ENCODE peak calls at places on chromosome 14, in four cellular contexts. Q is tibial artery, C is adrenal gland, E is psoas muscle. I is an unnamed sample.

GRCh38 chr14:20427231-20428009 is 8.5 kb downstream of the KLHL33 start:
- DNase-seq in Q (no peak), C (no peak), E (no peak), I (no peak)

GRCh38 chr14:70416322-70416716 is 571 bp downstream of the SYNJ2BP start:
- DNase-seq in Q (no peak), C (no peak), E (no peak), I (no peak)

GRCh38 chr14:101119830-101120571 is 216.5 kb upstream of the RTL1 start:
- DNase-seq in Q (peak; percentile 51), C (no peak), E (peak; percentile 65), I (no peak)

GRCh38 chr14:81519200-81519998 is 14.3 kb downstream of the SEL1L start:
- DNase-seq in Q (no peak), C (no peak), E (no peak), I (no peak)

GRCh38 chr14:64656986-64657385 is 47.2 kb upstream of the PLEKHG3 start:
- DNase-seq in Q (no peak), C (no peak), E (peak; percentile 59), I (peak; percentile 39)

GRCh38 chr14:24332094-24332983 is 2.5 kb downstream of the ADCY4 start:
- DNase-seq in Q (peak; percentile 82), C (peak; percentile 79), E (peak; percentile 75), I (peak; percentile 43)

GRCh38 chr14:99055816-99056215 is 216.2 kb downstream of the BCL11B start:
- DNase-seq in Q (no peak), C (no peak), E (no peak), I (no peak)

GRCh38 chr14:100827751-100828447 is 2.0 kb downstream of the MEG3 start:
- DNase-seq in Q (no peak), C (peak; percentile 80), E (no peak), I (no peak)

GRCh38 chr14:101361044-101361443 is 200.3 kb upstream of the DIO3 start:
- DNase-seq in Q (no peak), C (no peak), E (peak; percentile 61), I (no peak)

GRCh38 chr14:36504805-36505192 is 15.2 kb downstream of the NKX2-1 start:
- DNase-seq in Q (no peak), C (no peak), E (no peak), I (no peak)

GRCh38 chr14:20413785-20414117 is 450 bp upstream of the TEP1 start:
- DNase-seq in Q (no peak), C (no peak), E (no peak), I (no peak)

GRCh38 chr14:21923820-21924219 is 250.2 kb upstream of the OR4E1 start:
- DNase-seq in Q (no peak), C (no peak), E (no peak), I (no peak)

GRCh38 chr14:45112886-45113772 is 21.2 kb downstream of the FKBP3 start:
- DNase-seq in Q (no peak), C (no peak), E (no peak), I (no peak)

GRCh38 chr14:49980027-49980426 is 87.1 kb downstream of the ARF6 start:
- DNase-seq in Q (no peak), C (no peak), E (no peak), I (no peak)

GRCh38 chr14:99505089-99505488 is 23.9 kb downstream of the CCNK start:
- DNase-seq in Q (no peak), C (no peak), E (no peak), I (no peak)

GRCh38 chr14:55516776-55517175 is 63.2 kb upstream of the KTN1 start:
- DNase-seq in Q (no peak), C (no peak), E (no peak), I (no peak)

GRCh38 chr14:101704140-101704539 is 57.4 kb upstream of the PPP2R5C start:
- DNase-seq in Q (no peak), C (no peak), E (no peak), I (no peak)

GRCh38 chr14:102590667-102591099 is 1.8 kb upstream of the RCOR1 start:
- DNase-seq in Q (peak; percentile 70), C (peak; percentile 42), E (peak; percentile 68), I (peak; percentile 43)

GRCh38 chr14:30385925-30386324 is 173.0 kb upstream of the G2E3 start:
- DNase-seq in Q (no peak), C (no peak), E (no peak), I (no peak)

GRCh38 chr14:55339770-55340169 is 68.5 kb downstream of the FBXO34 start:
- DNase-seq in Q (no peak), C (no peak), E (no peak), I (no peak)

GRCh38 chr14:53814371-53814770 is 142.3 kb downstream of the BMP4 start:
- DNase-seq in Q (no peak), C (no peak), E (no peak), I (no peak)

GRCh38 chr14:50001999-50002925 is 109.4 kb downstream of the ARF6 start:
- DNase-seq in Q (no peak), C (no peak), E (peak; percentile 58), I (peak; percentile 47)

GRCh38 chr14:79204591-79204990 is 1006.7 kb downstream of the DIO2 start:
- DNase-seq in Q (no peak), C (no peak), E (no peak), I (no peak)

GRCh38 chr14:24483604-24484252 is 24.3 kb downstream of the CMA1 start:
- DNase-seq in Q (no peak), C (no peak), E (no peak), I (no peak)

GRCh38 chr14:23695220-23695999 is 59.2 kb downstream of the DHRS2 start:
- DNase-seq in Q (no peak), C (peak; percentile 15), E (no peak), I (no peak)

GRCh38 chr14:69580009-69580577 is 5.4 kb upstream of the CCDC177 start:
- DNase-seq in Q (no peak), C (peak; percentile 77), E (no peak), I (no peak)

GRCh38 chr14:68282479-68283377 is 463.1 kb downstream of the RAD51B start:
- DNase-seq in Q (no peak), C (no peak), E (no peak), I (no peak)

GRCh38 chr14:68284834-68285233 is 465.3 kb downstream of the RAD51B start:
- DNase-seq in Q (no peak), C (no peak), E (no peak), I (no peak)

GRCh38 chr14:68283378-68284123 is 464.0 kb downstream of the RAD51B start:
- DNase-seq in Q (no peak), C (no peak), E (peak; percentile 62), I (peak; percentile 29)

GRCh38 chr14:68285421-68286179 is 466.0 kb downstream of the RAD51B start:
- DNase-seq in Q (no peak), C (no peak), E (no peak), I (no peak)

DNA sequence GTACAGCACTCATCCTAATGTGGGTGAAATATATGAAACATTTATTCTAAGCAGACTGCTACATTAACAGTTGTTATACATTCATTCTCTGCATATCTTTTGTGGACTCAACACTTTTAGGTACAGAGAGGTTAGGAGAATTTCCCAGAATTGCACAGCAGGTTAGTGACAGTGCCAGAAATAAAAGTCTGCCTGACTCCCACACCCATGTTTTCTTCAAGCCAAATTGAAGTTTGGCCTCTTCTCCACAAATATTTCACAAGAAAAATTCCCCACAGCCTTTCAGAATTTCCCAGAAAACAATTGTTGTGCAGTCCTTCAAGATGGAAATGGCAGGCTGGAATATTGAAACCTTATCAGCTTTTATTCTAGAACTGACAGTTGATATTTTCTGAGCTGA is 464.8 kb downstream of the RAD51B start:
- DNase-seq in Q (no peak), C (no peak), E (no peak), I (no peak)
- H3K27ac ChIP-seq in Q (peak overlapping the region; percentile 45), C (no peak overlapping the region), E (peak overlapping the region; percentile 36), I (peak overlapping the region; percentile 12)

DNA sequence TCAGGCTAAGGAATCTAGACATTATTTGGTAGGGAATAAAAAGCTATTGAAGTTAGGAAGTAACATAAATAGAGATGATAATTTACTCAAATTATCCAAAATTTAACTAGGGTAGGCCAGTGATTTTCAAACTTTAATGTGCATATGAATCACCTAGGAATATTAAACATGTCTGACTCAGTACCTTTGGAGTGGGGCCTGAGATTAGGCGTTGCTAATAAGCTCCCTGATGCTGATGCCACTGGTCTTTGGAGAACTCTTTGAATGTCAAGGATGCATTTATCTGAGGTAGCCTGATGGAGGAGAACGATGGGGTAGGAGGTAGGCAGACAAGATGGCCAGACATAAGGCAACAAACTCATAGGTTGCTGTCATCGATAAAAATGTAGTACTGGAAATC is 33.2 kb downstream of the EFCAB11 start:
- DNase-seq in Q (no peak), C (no peak), E (no peak), I (no peak)
- H3K27ac ChIP-seq in Q (no peak overlapping the region), C (no peak overlapping the region), E (no peak overlapping the region), I (no peak overlapping the region)

GRCh38 chr14:90544566-90544965 is 147.7 kb downstream of the CALM1 start:
- DNase-seq in Q (no peak), C (peak; percentile 2), E (no peak), I (no peak)
- H3K27ac ChIP-seq in Q (peak overlapping the region; percentile 62), C (no peak overlapping the region), E (no peak overlapping the region), I (no peak overlapping the region)

DNA sequence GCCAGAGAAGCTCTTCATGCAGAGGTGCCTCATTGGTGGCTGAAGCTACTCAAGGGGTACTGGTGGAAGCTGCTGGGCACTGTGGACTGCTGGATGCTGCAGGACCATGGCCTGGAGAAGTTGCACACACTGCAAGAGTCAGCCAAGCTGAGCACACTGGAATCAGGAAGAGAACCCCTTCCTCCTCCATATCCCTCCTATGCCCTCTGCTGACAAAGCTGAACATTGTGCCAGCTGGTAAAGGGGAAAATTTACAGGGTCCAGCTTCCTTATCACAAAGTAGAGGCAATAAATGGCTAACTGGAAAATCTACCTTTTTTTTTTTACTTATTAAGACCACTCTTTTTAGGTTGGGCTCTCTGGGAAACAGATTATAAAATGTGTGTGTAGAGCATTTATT is 6.5 kb downstream of the CCDC175 start:
- DNase-seq in Q (no peak), C (no peak), E (no peak), I (no peak)
- H3K27ac ChIP-seq in Q (no peak overlapping the region), C (no peak overlapping the region), E (no peak overlapping the region), I (no peak overlapping the region)

DNA sequence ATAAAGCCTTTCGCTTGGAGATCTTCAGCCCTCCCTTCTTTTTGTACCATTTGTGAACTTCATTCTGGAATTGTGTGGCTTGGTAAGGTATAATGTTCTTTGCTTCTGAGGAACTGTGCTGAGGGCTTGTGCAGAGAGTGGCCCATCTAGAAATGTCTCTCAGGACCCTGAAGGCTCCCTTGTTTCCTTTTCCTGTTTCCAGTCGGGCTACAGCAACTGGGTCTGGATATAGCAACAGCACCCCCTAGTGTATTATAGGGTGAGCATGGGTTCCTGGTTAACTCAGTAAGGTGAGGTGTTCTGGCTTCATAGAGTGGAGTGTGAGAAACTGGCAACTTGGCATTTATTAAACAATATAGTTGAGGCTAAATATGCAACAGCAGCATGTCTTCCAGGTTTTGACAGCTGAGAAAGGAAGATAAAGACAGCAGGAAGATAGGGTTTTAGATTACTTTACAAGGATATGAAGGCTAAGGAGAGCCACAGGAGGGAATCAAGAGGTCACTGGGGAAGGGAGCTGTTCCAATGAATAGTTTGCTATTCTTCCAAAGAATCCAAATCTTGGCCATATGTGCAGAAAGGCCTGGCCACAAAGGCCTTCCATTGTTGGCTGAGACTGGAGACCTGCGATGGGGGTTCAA is 49.1 kb upstream of the RNU6-8 start:
- DNase-seq in Q (no peak), C (peak; percentile 65), E (no peak), I (peak; percentile 40)
- H3K27ac ChIP-seq in Q (no peak overlapping the region), C (no peak overlapping the region), E (peak overlapping the region; percentile 24), I (no peak overlapping the region)

GRCh38 chr14:32076278-32077080 is 625 bp upstream of the ARHGAP5 start:
- DNase-seq in Q (peak; percentile 99), C (peak; percentile 97), E (peak; percentile 98), I (peak; percentile 96)

GRCh38 chr14:32078794-32079663 is 1.9 kb downstream of the ARHGAP5 start:
- DNase-seq in Q (no peak), C (no peak), E (no peak), I (no peak)

GRCh38 chr14:32075636-32076277 is 1.3 kb upstream of the ARHGAP5 start:
- DNase-seq in Q (peak; percentile 80), C (peak; percentile 64), E (no peak), I (peak; percentile 65)

GRCh38 chr14:32078030-32078793 is 1.1 kb downstream of the ARHGAP5 start:
- DNase-seq in Q (peak; percentile 77), C (peak; percentile 35), E (no peak), I (peak; percentile 38)

GRCh38 chr14:32077081-32078029 is at the start of gene ARHGAP5:
- DNase-seq in Q (peak; percentile 79), C (no peak), E (no peak), I (peak; percentile 10)
- H3K27ac ChIP-seq in Q (peak within 1 kb of the TSS; percentile 99), C (peak within 1 kb of the TSS; percentile 85), E (peak within 1 kb of the TSS; percentile 95), I (peak within 1 kb of the TSS; percentile 98)